ENCODE peak calls at places on chromosomes 12 and 14, in five cellular contexts. O is uterus, H is RWPE2, L is heart right ventricle, T is HCT116. N is an unnamed sample. For H3K36me3, the result is how much of the 10 kb centered on the place peaks cover.

GRCh38 chr14:98564541-98564940 is 707.5 kb downstream of the BCL11B start:
- DNase-seq in L (no peak), T (no peak), H (no peak), O (no peak), N (no peak)

GRCh38 chr14:31018057-31018645 is 7.3 kb upstream of the AP4S1 start:
- DNase-seq in L (no peak), O (no peak), T (no peak), H (no peak), N (no peak)

GRCh38 chr12:48350249-48351021 is at the start of gene ZNF641:
- DNase-seq in H (peak), L (peak), O (peak), T (no peak), N (peak)

GRCh38 chr14:93533864-93534263 is 103.1 kb downstream of the UNC79 start:
- DNase-seq in T (no peak), O (no peak), H (no peak), L (no peak), N (peak)

GRCh38 chr12:47905313-47905730 is 528 bp upstream of the VDR start:
- DNase-seq in O (no peak), L (peak), H (peak), T (no peak), N (peak)

GRCh38 chr12:104730761-104731160 is 227.3 kb downstream of the SLC41A2 start:
- DNase-seq in L (no peak), O (no peak), H (no peak), T (no peak), N (no peak)

GRCh38 chr12:45349911-45350310 is 134.0 kb downstream of the ANO6 start:
- DNase-seq in O (no peak), L (no peak), T (no peak), H (no peak), N (no peak)

GRCh38 chr12:15701721-15702156 is 87.4 kb downstream of the EPS8 start:
- DNase-seq in O (no peak), H (no peak), T (no peak), L (no peak), N (no peak)

GRCh38 chr12:120799417-120800045 is 73.9 kb downstream of the ACADS start:
- DNase-seq in L (no peak), O (no peak), H (no peak), T (no peak), N (no peak)

GRCh38 chr14:90513151-90514014 is 116.6 kb downstream of the CALM1 start:
- DNase-seq in O (no peak), L (peak), H (no peak), T (no peak), N (no peak)

DNA sequence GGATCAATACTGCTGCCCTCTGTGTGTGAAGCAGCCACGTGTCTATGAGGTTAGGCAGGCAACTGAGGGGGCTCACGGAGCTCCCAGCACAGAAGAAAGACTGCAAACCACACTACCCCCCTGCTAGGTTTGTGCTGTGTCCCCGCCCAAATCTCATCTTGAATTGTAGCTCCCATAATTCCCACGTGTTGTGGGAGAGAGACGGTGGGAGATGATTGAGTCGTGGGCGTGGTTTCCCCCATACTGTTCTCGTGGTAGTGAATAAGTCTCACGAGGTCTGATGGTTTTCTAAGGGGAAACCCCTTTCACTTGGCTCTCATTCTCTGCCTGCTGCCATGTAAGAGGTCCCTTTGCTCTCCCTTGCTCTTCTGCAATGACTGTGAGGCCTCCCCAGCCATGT is 68.6 kb downstream of the ACTN1 start:
- DNase-seq in O (no peak), T (no peak), L (no peak), H (no peak), N (no peak)
- H3K36me3 ChIP-seq in O (under half), T (under half), L (under half), H (half or more), N (under half)

DNA sequence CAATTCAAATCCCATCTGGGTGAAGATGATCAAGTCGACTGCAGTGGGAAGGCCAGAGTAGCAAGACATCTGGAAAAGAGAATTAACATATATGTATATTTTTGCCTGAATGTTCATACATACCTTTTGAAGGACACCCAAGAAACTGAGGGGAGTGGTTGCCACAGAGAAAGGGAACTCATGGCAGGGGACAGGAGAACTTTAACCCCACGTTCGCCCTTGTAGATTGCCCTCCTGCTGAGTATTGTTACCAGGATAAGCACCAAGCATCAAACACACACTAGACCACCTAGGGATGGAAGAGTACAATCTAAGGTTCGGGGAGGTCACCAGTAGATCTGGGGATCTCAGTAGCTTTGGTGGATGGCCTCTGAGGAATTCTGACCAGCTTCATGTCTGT is 9.7 kb downstream of the KRT1 start:
- DNase-seq in H (no peak), L (no peak), T (no peak), O (no peak), N (no peak)
- H3K4me3 ChIP-seq in H (no peak), L (no peak), T (no peak), O (no peak), N (no peak)

DNA sequence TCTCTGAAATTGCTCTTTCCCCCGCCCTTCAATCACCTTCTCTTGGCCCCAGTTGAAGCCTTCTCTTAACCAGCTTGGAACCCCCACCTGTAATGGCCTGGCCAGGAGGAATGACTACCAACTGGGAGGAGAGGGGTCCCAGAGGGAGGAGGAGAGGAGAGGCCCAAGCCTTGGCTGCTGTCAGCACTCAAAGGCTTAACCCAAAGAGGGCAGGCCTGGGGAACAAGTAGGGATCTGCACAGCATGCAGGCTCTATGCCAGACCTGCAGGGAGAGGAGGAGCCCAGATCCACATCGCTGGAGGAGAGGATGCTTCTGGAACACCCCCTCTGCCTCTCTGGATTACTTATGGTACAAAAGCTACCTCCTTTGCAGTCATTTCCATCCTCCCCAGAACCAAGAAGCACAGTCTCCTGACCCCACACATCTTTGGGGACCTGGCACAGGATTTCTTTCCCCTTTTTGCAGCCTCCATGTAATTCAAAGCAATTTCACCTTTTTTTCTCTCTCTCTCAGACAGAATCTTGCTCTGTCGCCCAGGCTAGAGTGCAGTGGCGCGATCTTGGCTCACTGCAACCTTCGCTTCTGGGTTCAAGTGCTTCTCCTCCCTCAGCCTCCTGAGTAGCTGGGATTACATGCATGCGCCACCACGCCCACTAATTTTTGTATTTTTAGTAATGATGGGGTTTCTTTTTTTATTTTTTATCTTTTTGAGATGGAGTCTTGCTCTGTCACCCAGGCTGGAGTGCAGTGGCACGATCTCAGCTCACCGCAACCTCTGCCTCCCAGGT is 6.2 kb downstream of the RARG start:
- DNase-seq in H (peak), O (no peak), T (no peak), L (no peak), N (no peak)
- TF ChIP-seq CTCF in H (no peak), O (no peak), T (no peak), L (no peak), N (no peak)

GRCh38 chr12:57716305-57716704 is 22.2 kb downstream of the AGAP2 start:
- DNase-seq in T (no peak), L (no peak), O (no peak), H (no peak), N (no peak)

GRCh38 chr12:57708296-57708695 is 14.4 kb downstream of the OS9 start:
- DNase-seq in O (no peak), H (no peak), L (no peak), T (no peak), N (no peak)

GRCh38 chr12:57713209-57713608 is 19.3 kb downstream of the OS9 start:
- DNase-seq in T (no peak), L (no peak), O (no peak), H (no peak), N (no peak)

GRCh38 chr12:57715786-57716185 is 21.9 kb downstream of the OS9 start:
- DNase-seq in L (no peak), O (no peak), T (no peak), H (no peak), N (no peak)

GRCh38 chr12:57712671-57713070 is 18.7 kb downstream of the OS9 start:
- DNase-seq in H (no peak), O (no peak), L (no peak), T (no peak), N (no peak)
- H3K36me3 ChIP-seq in H (under half), O (under half), L (under half), T (under half), N (under half)

DNA sequence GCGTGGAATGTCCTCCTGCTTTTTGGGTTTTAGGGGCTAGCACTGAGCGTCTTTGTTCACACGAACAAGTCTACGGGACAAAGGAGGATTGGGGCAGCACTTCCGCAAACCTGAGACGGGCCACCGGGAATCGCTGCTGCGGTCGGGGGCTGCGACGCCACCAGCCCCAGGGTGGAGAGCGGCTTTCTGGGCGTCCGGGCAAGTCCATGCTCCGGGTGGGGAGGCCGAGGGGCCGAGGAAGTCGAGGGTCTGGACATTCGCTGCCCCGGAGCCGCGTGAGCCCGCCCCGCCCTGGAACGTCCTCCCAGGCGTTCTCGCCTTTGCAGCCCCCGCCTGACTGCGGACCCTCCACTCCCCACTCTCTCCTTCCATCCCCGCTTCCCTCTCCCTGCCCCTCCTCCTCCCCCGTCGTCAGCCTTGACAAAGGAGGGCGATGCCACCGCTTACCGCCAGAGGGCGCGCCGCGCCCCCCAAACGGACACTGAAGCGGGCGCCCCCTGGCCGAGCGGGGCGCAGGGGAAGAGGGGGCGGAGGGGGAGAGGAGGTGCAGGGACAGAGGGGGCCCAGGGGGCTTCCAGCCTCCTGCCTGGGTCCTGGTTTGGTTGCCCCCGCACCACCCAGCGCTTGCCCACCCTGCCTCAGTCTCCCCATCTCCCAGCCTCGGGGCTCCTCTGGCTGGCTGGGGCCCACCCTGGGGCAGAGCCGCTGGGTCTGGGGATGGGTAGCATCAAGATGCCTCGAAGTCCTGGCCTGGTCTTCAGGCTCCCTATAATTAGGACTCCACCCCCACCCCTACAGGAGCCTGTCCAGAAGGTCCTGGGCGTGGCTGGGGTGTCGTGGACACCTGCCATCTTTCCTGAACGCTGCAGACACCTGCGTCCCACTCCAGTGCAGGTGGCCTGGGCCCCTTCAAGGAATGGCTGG is 39.1 kb upstream of the INF2 start:
- DNase-seq in H (no peak), O (peak), T (no peak), L (peak), N (peak)
- H3K4me3 ChIP-seq in H (peak), O (peak), T (peak), L (peak), N (peak)

N was measured in GM06990.